ENCODE peak calls at places on chromosomes 7 and 10, in nine cellular contexts. B, O, D, C, N, R, M, I and E are unnamed samples.

GRCh38 chr7:136166521-136166920 is 189.4 kb upstream of the MTPN start:
- DNase-seq in D (no peak), B (no peak), R (no peak), C (no peak), I (no peak), M (no peak), N (no peak), O (no peak), E (no peak)

GRCh38 chr10:71068811-71069411 is 143.5 kb upstream of the UNC5B start:
- DNase-seq in I (no peak), O (no peak), R (no peak), M (peak; percentile 9), D (peak; percentile 89), N (peak; percentile 60), C (no peak), B (no peak), E (peak; percentile 24)

GRCh38 chr7:47153571-47153970 is 428.3 kb downstream of the TNS3 start:
- DNase-seq in M (no peak), N (peak; percentile 88), O (no peak), B (no peak), R (no peak), C (no peak), D (no peak), I (no peak), E (peak; percentile 20)

GRCh38 chr10:102713814-102714620 is at the start of gene ARL3:
- DNase-seq in D (peak; percentile 99), C (peak; percentile 98), M (peak; percentile 99), I (peak; percentile 98), R (peak; percentile 89), O (peak; percentile 87), B (peak; percentile 97), N (peak; percentile 99), E (peak; percentile 97)

GRCh38 chr7:116988363-116988989 is 35.2 kb downstream of the ST7 start:
- DNase-seq in B (no peak), N (no peak), M (no peak), D (no peak), R (no peak), O (no peak), C (no peak), I (no peak), E (peak; percentile 14)

GRCh38 chr7:34530211-34530610 is 127.8 kb upstream of the NPSR1 start:
- DNase-seq in I (no peak), O (no peak), B (no peak), R (no peak), N (peak; percentile 47), M (no peak), D (peak; percentile 11), C (no peak), E (no peak)

GRCh38 chr7:11612737-11613136 is 219.3 kb downstream of the THSD7A start:
- DNase-seq in B (no peak), D (no peak), R (no peak), C (no peak), I (no peak), O (no peak), M (no peak), N (no peak), E (peak; percentile 13)

GRCh38 chr10:16819026-16819425 is 1.8 kb upstream of the RSU1 start:
- DNase-seq in M (no peak), C (no peak), O (no peak), I (no peak), N (no peak), D (no peak), B (no peak), R (no peak), E (no peak)

GRCh38 chr10:24665001-24665400 is 58.7 kb downstream of the ARHGAP21 start:
- DNase-seq in M (no peak), C (no peak), O (no peak), B (no peak), I (no peak), N (no peak), D (no peak), R (no peak), E (no peak)

GRCh38 chr7:14195079-14195478 is 205.6 kb upstream of the ETV1 start:
- DNase-seq in C (no peak), M (no peak), N (no peak), B (no peak), D (no peak), R (no peak), I (no peak), O (no peak), E (no peak)

GRCh38 chr10:69636626-69637550 is 6.8 kb downstream of the FAM241B start:
- DNase-seq in R (no peak), N (peak; percentile 40), I (peak; percentile 19), M (no peak), O (no peak), D (peak; percentile 57), C (no peak), B (peak; percentile 16), E (peak; percentile 30)

GRCh38 chr7:95440394-95441038 is 5.7 kb upstream of the PON2 start:
- DNase-seq in R (no peak), M (no peak), N (no peak), I (no peak), B (no peak), D (no peak), O (no peak), C (no peak), E (peak; percentile 85)

GRCh38 chr7:43077732-43078391 is 34.6 kb upstream of the HECW1 start:
- DNase-seq in O (no peak), C (no peak), M (no peak), N (no peak), I (no peak), B (no peak), D (peak; percentile 13), R (no peak), E (peak; percentile 9)

GRCh38 chr7:34083440-34083839 is 178.1 kb downstream of the BMPER start:
- DNase-seq in R (no peak), C (no peak), M (no peak), N (no peak), D (no peak), B (no peak), I (no peak), O (no peak), E (no peak)

GRCh38 chr10:86139066-86139657 is 227.4 kb downstream of the GRID1 start:
- DNase-seq in M (no peak), N (no peak), B (peak; percentile 24), D (peak; percentile 32), R (no peak), O (no peak), I (peak; percentile 15), C (no peak), E (no peak)

GRCh38 chr10:113691381-113691780 is 11.7 kb downstream of the CASP7 start:
- DNase-seq in N (no peak), B (no peak), R (no peak), O (no peak), D (no peak), I (no peak), M (no peak), C (no peak), E (peak; percentile 6)

GRCh38 chr10:80501381-80501912 is 36.3 kb upstream of the SH2D4B start:
- DNase-seq in D (peak; percentile 57), M (no peak), I (no peak), R (no peak), O (no peak), B (no peak), C (no peak), N (peak; percentile 83), E (no peak)

GRCh38 chr7:83509255-83510021 is 139.5 kb downstream of the SEMA3E start:
- DNase-seq in M (no peak), C (no peak), R (no peak), B (no peak), N (no peak), I (no peak), O (no peak), D (no peak), E (no peak)

GRCh38 chr7:74206589-74207120 is 3.2 kb upstream of the LAT2 start:
- DNase-seq in I (peak; percentile 73), M (peak; percentile 69), D (peak; percentile 59), O (no peak), N (peak; percentile 79), B (peak; percentile 85), C (peak; percentile 36), R (peak; percentile 51), E (peak; percentile 79)

GRCh38 chr10:46537309-46537708 is 19.1 kb downstream of the GPRIN2 start:
- DNase-seq in I (no peak), D (no peak), N (peak; percentile 39), C (no peak), O (no peak), B (no peak), M (no peak), R (no peak), E (no peak)

GRCh38 chr7:8254215-8254614 is 7.8 kb downstream of the ICA1 start:
- DNase-seq in N (no peak), M (no peak), C (no peak), O (no peak), B (no peak), D (no peak), I (no peak), R (no peak), E (no peak)

GRCh38 chr10:43292745-43293676 is 26.1 kb upstream of the RASGEF1A start:
- DNase-seq in D (peak; percentile 55), O (no peak), B (peak; percentile 48), M (peak; percentile 42), R (no peak), C (peak; percentile 26), I (peak; percentile 22), N (peak; percentile 52), E (peak; percentile 57)

GRCh38 chr10:33238643-33239042 is 95.8 kb downstream of the NRP1 start:
- DNase-seq in M (peak; percentile 82), R (no peak), I (no peak), O (no peak), D (peak; percentile 21), B (no peak), C (no peak), N (peak; percentile 96), E (no peak)

GRCh38 chr10:103884681-103885139 is 29.3 kb upstream of the SH3PXD2A start:
- DNase-seq in R (no peak), B (no peak), M (peak; percentile 57), I (peak; percentile 13), N (peak; percentile 66), C (peak; percentile 47), D (peak; percentile 86), O (no peak), E (peak; percentile 44)

GRCh38 chr7:127751723-127752448 is 99.9 kb downstream of the SND1 start:
- DNase-seq in O (no peak), D (no peak), N (peak; percentile 42), M (peak; percentile 56), B (no peak), R (no peak), C (no peak), I (no peak), E (no peak)

GRCh38 chr7:148905093-148905666 is 21.1 kb upstream of the EZH2 start:
- DNase-seq in B (no peak), I (no peak), D (no peak), N (no peak), C (no peak), M (no peak), O (no peak), R (no peak), E (no peak)

GRCh38 chr7:131501422-131501821 is 55.0 kb downstream of the PODXL start:
- DNase-seq in D (no peak), C (no peak), O (no peak), B (no peak), I (no peak), R (no peak), M (peak; percentile 83), N (peak; percentile 75), E (no peak)

GRCh38 chr10:86361134-86362128 is 5.2 kb downstream of the GRID1 start:
- DNase-seq in M (no peak), C (no peak), R (no peak), O (no peak), B (peak; percentile 35), I (no peak), D (no peak), N (no peak), E (no peak)

GRCh38 chr10:132418520-132419416 is 21.8 kb downstream of the PWWP2B start:
- DNase-seq in N (peak; percentile 63), C (no peak), B (no peak), M (no peak), D (peak; percentile 80), R (no peak), O (no peak), I (no peak), E (peak; percentile 71)

GRCh38 chr7:20236043-20236442 is 18.9 kb upstream of the MACC1 start:
- DNase-seq in O (no peak), N (no peak), B (no peak), D (no peak), C (no peak), R (no peak), I (no peak), M (no peak), E (no peak)

GRCh38 chr10:73625884-73626753 is 15.2 kb downstream of the MYOZ1 start:
- DNase-seq in O (peak; percentile 93), R (peak; percentile 79), M (peak; percentile 97), C (peak; percentile 96), N (peak; percentile 98), I (peak; percentile 87), B (peak; percentile 83), D (peak; percentile 98), E (peak; percentile 96)